ENCODE peak calls at places on chromosomes 11 and 22, in seven cellular contexts. M, X, R, K, I, V and Y are unnamed samples.

GRCh38 chr11:19970944-19971343 is 189.3 kb downstream of the DBX1 start:
- DNase-seq in V (no peak), K (no peak), X (no peak), R (no peak), M (no peak), I (no peak), Y (no peak)

GRCh38 chr22:18731075-18731666 is 119.5 kb upstream of the RIMBP3 start:
- DNase-seq in X (no peak), V (no peak), K (no peak), M (no peak), I (no peak), R (no peak), Y (no peak)

GRCh38 chr22:37157516-37158289 is 8.0 kb upstream of the IL2RB start:
- DNase-seq in X (no peak), M (no peak), I (no peak), R (peak), K (no peak), V (no peak), Y (no peak)

GRCh38 chr11:77590194-77590591 is 440 bp downstream of the AQP11 start:
- DNase-seq in M (no peak), R (peak), V (peak), K (no peak), I (no peak), X (no peak), Y (peak)

GRCh38 chr11:34476853-34477252 is 36.7 kb downstream of the ELF5 start:
- DNase-seq in X (no peak), R (peak), V (no peak), I (no peak), K (no peak), M (no peak), Y (no peak)

GRCh38 chr22:36405671-36406070 is 17.9 kb upstream of the MYH9 start:
- DNase-seq in K (no peak), R (peak), I (no peak), M (peak), V (peak), X (no peak), Y (no peak)

GRCh38 chr11:117857734-117858369 is 18.6 kb downstream of the FXYD6 start:
- DNase-seq in V (no peak), M (no peak), R (no peak), K (no peak), X (no peak), I (no peak), Y (no peak)

GRCh38 chr11:65424200-65425104 is 1.9 kb downstream of the NEAT1 start:
- DNase-seq in R (peak), K (no peak), M (peak), I (peak), X (no peak), V (peak), Y (peak)

GRCh38 chr22:41976070-41976901 is 7.0 kb downstream of the SEPTIN3 start:
- DNase-seq in I (no peak), R (no peak), X (no peak), K (peak), M (no peak), V (peak), Y (no peak)

GRCh38 chr11:116263020-116263419 is 509.8 kb downstream of the BUD13 start:
- DNase-seq in I (no peak), V (no peak), X (no peak), K (no peak), R (no peak), M (no peak), Y (no peak)

GRCh38 chr11:65045728-65046127 is 4.7 kb downstream of the SAC3D1 start:
- DNase-seq in K (no peak), V (no peak), M (no peak), R (no peak), X (no peak), I (no peak), Y (no peak)

GRCh38 chr11:2100361-2101170 is 38.6 kb downstream of the IGF2 start:
- DNase-seq in I (peak), M (no peak), K (no peak), V (no peak), X (no peak), R (no peak), Y (no peak)

GRCh38 chr11:111602865-111603632 is 800 bp downstream of the SIK2 start:
- DNase-seq in V (peak), M (no peak), R (peak), X (no peak), I (peak), K (peak), Y (peak)

GRCh38 chr11:104339383-104339831 is 175.5 kb upstream of the PDGFD start:
- DNase-seq in M (no peak), K (no peak), R (no peak), V (no peak), X (no peak), I (no peak), Y (no peak)

GRCh38 chr11:128474036-128474874 is 113.1 kb downstream of the ETS1 start:
- DNase-seq in X (no peak), K (no peak), M (no peak), V (no peak), I (no peak), R (no peak), Y (no peak)

GRCh38 chr22:27973851-27974250 is 54.8 kb upstream of the PITPNB start:
- DNase-seq in I (no peak), K (no peak), X (no peak), R (no peak), V (no peak), M (no peak), Y (no peak)

GRCh38 chr11:77411238-77411637 is 62.7 kb downstream of the PAK1 start:
- DNase-seq in V (peak), X (no peak), R (peak), K (peak), I (peak), M (no peak), Y (peak)

GRCh38 chr11:117701781-117702180 is 95.2 kb downstream of the DSCAML1 start:
- DNase-seq in I (no peak), M (no peak), X (no peak), V (no peak), R (no peak), K (no peak), Y (no peak)

GRCh38 chr11:134207538-134208239 is 16.1 kb downstream of the NCAPD3 start:
- DNase-seq in M (peak), R (peak), I (peak), V (peak), X (no peak), K (no peak), Y (no peak)

GRCh38 chr22:37808294-37808657 is 542 bp downstream of the GCAT start:
- DNase-seq in V (peak), K (no peak), M (no peak), I (no peak), R (peak), X (no peak), Y (no peak)

GRCh38 chr22:49753961-49754673 is 73.6 kb downstream of the BRD1 start:
- DNase-seq in R (no peak), I (no peak), X (no peak), K (peak), M (no peak), V (no peak), Y (no peak)

GRCh38 chr22:18023509-18024275 is 669 bp downstream of the MICAL3 start:
- DNase-seq in K (peak), M (no peak), X (peak), R (peak), V (peak), I (peak), Y (no peak)

GRCh38 chr22:31852691-31853370 is 91.5 kb upstream of the YWHAH start:
- DNase-seq in M (no peak), I (no peak), R (no peak), K (no peak), X (no peak), V (peak), Y (peak)

GRCh38 chr11:12646478-12646877 is 27.7 kb upstream of the TEAD1 start:
- DNase-seq in X (no peak), M (no peak), R (no peak), K (no peak), I (no peak), V (no peak), Y (no peak)

GRCh38 chr22:47055461-47055860 is 293.0 kb downstream of the TBC1D22A start:
- DNase-seq in R (no peak), I (no peak), V (no peak), X (no peak), K (no peak), M (no peak), Y (no peak)

GRCh38 chr11:114116800-114117199 is 57.3 kb downstream of the ZBTB16 start:
- DNase-seq in X (no peak), I (no peak), R (no peak), V (no peak), M (no peak), K (no peak), Y (no peak)

GRCh38 chr11:83778598-83778997 is 492.4 kb upstream of the CCDC90B start:
- DNase-seq in R (peak), M (no peak), X (no peak), V (no peak), I (no peak), K (no peak), Y (no peak)